ENCODE peak calls at places on chromosomes 1 and 21, in ten cellular contexts. F is keratinocyte, A is hepatocyte, J is HCT116, B is fibroblast of lung, H is MM.1S, S is A673, T is PC-3, Q is mammary epithelial cell, R is GM23338. L is an unnamed sample. For H3K4me1, the result is how much of the 10 kb centered on the place peaks cover.

GRCh38 chr1:25055961-25056360 is 125.9 kb upstream of the RUNX3 start:
- DNase-seq in F (no peak), A (no peak), J (no peak), B (no peak), H (no peak), S (no peak), T (no peak), Q (no peak), R (no peak), L (no peak)

GRCh38 chr1:184840596-184840995 is 85.9 kb upstream of the EDEM3 start:
- DNase-seq in F (no peak), A (no peak), J (no peak), B (no peak), H (no peak), S (no peak), T (no peak), Q (no peak), R (no peak), L (no peak)

GRCh38 chr21:45319461-45320211 is 31.9 kb upstream of the POFUT2 start:
- DNase-seq in F (no peak), A (no peak), J (no peak), B (peak), H (no peak), S (no peak), T (no peak), Q (no peak), R (no peak), L (no peak)

GRCh38 chr1:34129630-34130029 is 35.4 kb downstream of the CSMD2 start:
- DNase-seq in F (no peak), A (no peak), J (no peak), B (no peak), H (no peak), S (no peak), T (no peak), Q (no peak), R (no peak), L (no peak)

GRCh38 chr1:39898648-39899603 is 2.8 kb downstream of the MYCL start:
- DNase-seq in F (no peak), A (peak), J (peak), B (peak), H (no peak), S (peak), T (peak), Q (no peak), R (peak), L (peak)

GRCh38 chr1:53398585-53399365 is 60.4 kb upstream of the DMRTB1 start:
- DNase-seq in F (no peak), A (no peak), J (no peak), B (no peak), H (no peak), S (no peak), T (no peak), Q (no peak), R (no peak), L (no peak)

GRCh38 chr1:53065391-53065790 is 3.4 kb downstream of the PODN start:
- DNase-seq in F (no peak), A (no peak), J (no peak), B (no peak), H (no peak), S (no peak), T (no peak), Q (no peak), R (no peak), L (no peak)

GRCh38 chr1:180309338-180309737 is 79.3 kb downstream of the LHX4 start:
- DNase-seq in F (no peak), A (peak), J (no peak), B (peak), H (no peak), S (peak), T (peak), Q (peak), R (no peak), L (peak)

GRCh38 chr1:203521071-203521794 is 27.3 kb downstream of the OPTC start:
- DNase-seq in F (no peak), A (peak), J (no peak), B (no peak), H (no peak), S (no peak), T (no peak), Q (no peak), R (no peak), L (no peak)

GRCh38 chr1:17958704-17959103 is 148.9 kb upstream of the IGSF21 start:
- DNase-seq in F (no peak), A (no peak), J (no peak), B (no peak), H (no peak), S (no peak), T (no peak), Q (no peak), R (no peak), L (no peak)

GRCh38 chr1:151166506-151166956 is 587 bp downstream of the SCNM1 start:
- DNase-seq in F (no peak), A (peak), J (no peak), B (peak), H (peak), S (peak), T (peak), Q (peak), R (peak), L (peak)

GRCh38 chr1:153768316-153769126 is 6.7 kb upstream of the SLC27A3 start:
- DNase-seq in F (no peak), A (peak), J (no peak), B (no peak), H (no peak), S (no peak), T (no peak), Q (no peak), R (no peak), L (no peak)

GRCh38 chr1:7745783-7746182 is 25.3 kb upstream of the VAMP3 start:
- DNase-seq in F (peak), A (no peak), J (no peak), B (no peak), H (no peak), S (no peak), T (peak), Q (peak), R (no peak), L (no peak)

GRCh38 chr1:79842811-79843210 is 836.3 kb upstream of the ADGRL4 start:
- DNase-seq in F (no peak), A (no peak), J (no peak), B (no peak), H (no peak), S (no peak), T (no peak), Q (no peak), R (no peak), L (no peak)

GRCh38 chr21:37443683-37444082 is 77.1 kb downstream of the DYRK1A start:
- DNase-seq in F (no peak), A (no peak), J (no peak), B (no peak), H (no peak), S (peak), T (no peak), Q (no peak), R (no peak), L (no peak)

GRCh38 chr1:203173566-203173965 is 2.1 kb downstream of the MYBPH start:
- DNase-seq in F (no peak), A (no peak), J (no peak), B (no peak), H (no peak), S (peak), T (no peak), Q (no peak), R (no peak), L (peak)

GRCh38 chr1:10687782-10688408 is 108.6 kb downstream of the CASZ1 start:
- DNase-seq in F (no peak), A (no peak), J (no peak), B (no peak), H (no peak), S (peak), T (no peak), Q (no peak), R (no peak), L (no peak)

GRCh38 chr1:3170566-3171453 is 101.8 kb downstream of the PRDM16 start:
- DNase-seq in F (no peak), A (peak), J (no peak), B (peak), H (peak), S (no peak), T (no peak), Q (no peak), R (no peak), L (no peak)

GRCh38 chr1:99704356-99704816 is 58.5 kb downstream of the PALMD start:
- DNase-seq in F (no peak), A (no peak), J (no peak), B (no peak), H (no peak), S (peak), T (no peak), Q (no peak), R (no peak), L (peak)

GRCh38 chr1:154747380-154747779 is 122.7 kb downstream of the KCNN3 start:
- DNase-seq in F (no peak), A (no peak), J (no peak), B (no peak), H (no peak), S (no peak), T (no peak), Q (no peak), R (no peak), L (no peak)

GRCh38 chr1:94819945-94820746 is at the start of gene SLC44A3:
- DNase-seq in F (no peak), A (peak), J (no peak), B (peak), H (peak), S (no peak), T (peak), Q (peak), R (peak), L (peak)
- TF ChIP-seq CTCF in F (peak), A (peak), J (peak), B (no peak), H (no peak), S (peak), T (no peak), Q (no peak), R (peak), L (no peak)

GRCh38 chr1:110068646-110069301 is 1.7 kb downstream of the ALX3 start:
- DNase-seq in F (no peak), A (no peak), J (no peak), B (no peak), H (no peak), S (no peak), T (no peak), Q (no peak), R (peak), L (no peak)
- TF ChIP-seq EZH2 in F (peak), A (peak), J (no peak), B (peak), H (no peak), S (no peak), T (no peak), Q (peak), R (peak), L (no peak)

GRCh38 chr1:198653815-198654413 is 15.1 kb downstream of the PTPRC start:
- DNase-seq in F (no peak), A (no peak), J (no peak), B (no peak), H (no peak), S (no peak), T (no peak), Q (no peak), R (no peak), L (no peak)

GRCh38 chr1:198651685-198652400 is 13.0 kb downstream of the PTPRC start:
- DNase-seq in F (no peak), A (no peak), J (no peak), B (no peak), H (no peak), S (no peak), T (no peak), Q (no peak), R (no peak), L (no peak)

GRCh38 chr1:198649598-198650338 is 10.9 kb downstream of the PTPRC start:
- DNase-seq in F (no peak), A (no peak), J (no peak), B (no peak), H (no peak), S (no peak), T (no peak), Q (no peak), R (no peak), L (no peak)

GRCh38 chr1:198648584-198648983 is 9.7 kb downstream of the PTPRC start:
- DNase-seq in F (no peak), A (no peak), J (no peak), B (no peak), H (no peak), S (no peak), T (no peak), Q (no peak), R (no peak), L (no peak)

GRCh38 chr1:198650506-198650905 is 11.7 kb downstream of the PTPRC start:
- DNase-seq in F (no peak), A (no peak), J (no peak), B (no peak), H (no peak), S (no peak), T (no peak), Q (no peak), R (no peak), L (no peak)
- H3K4me1 ChIP-seq in F (under half), A (under half), J (under half), B (under half), H (under half), S (under half), T (under half), Q (under half), R (under half), L (under half)

DNA sequence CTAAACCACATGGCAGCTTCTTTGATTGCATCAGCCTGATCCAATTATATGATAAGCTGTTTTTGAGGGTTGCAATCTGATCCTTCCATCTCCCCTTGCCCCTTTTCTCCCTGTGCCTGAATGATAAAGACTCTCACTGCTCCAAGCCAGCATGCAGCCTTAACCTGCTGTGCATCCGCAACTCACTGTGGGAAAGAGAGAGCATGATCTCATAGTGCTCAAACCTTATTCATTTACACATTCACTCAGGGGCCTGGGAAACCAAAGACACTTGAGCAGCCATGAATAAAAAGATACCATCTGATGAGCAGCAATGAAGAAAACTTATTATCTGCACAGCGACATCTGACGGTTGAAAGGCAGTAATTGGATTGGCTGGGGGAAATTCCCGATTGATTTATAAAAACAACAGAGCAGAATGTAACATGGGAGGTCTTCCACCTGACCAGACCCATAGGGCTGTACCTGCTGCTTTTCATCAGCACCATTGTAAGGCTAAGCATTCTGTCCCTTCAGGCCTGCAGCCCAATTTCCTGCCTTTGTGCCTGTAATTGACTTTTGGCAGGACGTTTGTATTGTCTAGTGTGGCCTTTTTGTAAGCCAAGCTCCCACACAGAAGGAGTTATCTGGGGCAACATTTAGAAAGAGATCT is 62.5 kb downstream of the KIAA0040 start:
- DNase-seq in F (no peak), A (no peak), J (no peak), B (peak), H (no peak), S (peak), T (peak), Q (no peak), R (peak), L (no peak)
- TF ChIP-seq CTCF in F (no peak), A (no peak), J (no peak), B (no peak), H (no peak), S (peak), T (peak), Q (no peak), R (peak), L (no peak)

GRCh38 chr1:92485374-92486250 is 1.1 kb downstream of the GFI1 start:
- DNase-seq in F (no peak), A (peak), J (peak), B (no peak), H (peak), S (peak), T (no peak), Q (peak), R (peak), L (peak)
- TF ChIP-seq EZH2 in F (no peak), A (peak), J (no peak), B (no peak), H (no peak), S (peak), T (no peak), Q (no peak), R (peak), L (peak)

GRCh38 chr1:234716907-234717375 is 107.0 kb upstream of the IRF2BP2 start:
- DNase-seq in F (no peak), A (peak), J (no peak), B (no peak), H (no peak), S (no peak), T (no peak), Q (no peak), R (no peak), L (peak)
- H3K4me1 ChIP-seq in F (under half), A (half or more), J (under half), B (under half), H (under half), S (under half), T (under half), Q (under half), R (under half), L (under half)

DNA sequence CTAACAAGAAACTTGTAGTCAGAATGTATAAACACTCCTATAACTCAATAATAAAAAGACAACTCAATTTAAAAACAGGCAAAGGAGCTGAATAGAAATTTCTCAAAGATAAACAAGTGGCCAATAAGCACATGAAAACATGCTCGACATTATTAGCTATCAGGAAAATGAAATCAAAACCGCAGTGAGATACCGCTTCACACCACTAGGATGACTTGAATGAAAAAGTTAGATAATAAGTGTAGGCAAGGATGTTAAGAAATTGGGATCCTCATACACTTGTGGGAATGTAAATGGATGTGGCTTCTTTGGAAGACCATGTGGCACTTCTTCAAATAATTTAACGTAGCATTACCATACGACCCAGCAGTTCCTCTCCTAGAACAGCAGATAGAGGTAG is 8.9 kb downstream of the RALGPS2 start:
- DNase-seq in F (no peak), A (no peak), J (no peak), B (no peak), H (no peak), S (no peak), T (peak), Q (no peak), R (peak), L (no peak)
- TF ChIP-seq CTCF in F (peak), A (no peak), J (peak), B (peak), H (peak), S (peak), T (peak), Q (peak), R (no peak), L (peak)